ENCODE peak calls at places on chromosomes 12 and 14, in five cellular contexts. One of them, this sample, is unnamed.

GRCh38 chr12:6563448-6564050 is 4.5 kb downstream of the NOP2 start:
- DNase-seq in CD4-positive, CD25-positive, alpha-beta regulatory T cell: peak; percentile 50
- DNase-seq in endodermal cell: peak; percentile 93
- DNase-seq in body of pancreas: peak; percentile 42
- DNase-seq in GM23248: peak; percentile 65
- DNase-seq in this sample: peak; percentile 76

GRCh38 chr12:67647251-67647546 is 1.3 kb upstream of the DYRK2 start:
- DNase-seq in CD4-positive, CD25-positive, alpha-beta regulatory T cell: no peak
- DNase-seq in endodermal cell: no peak
- DNase-seq in body of pancreas: no peak
- DNase-seq in GM23248: no peak
- DNase-seq in this sample: no peak

GRCh38 chr14:74924061-74924460 is 1.0 kb upstream of the RPS6KL1 start:
- DNase-seq in CD4-positive, CD25-positive, alpha-beta regulatory T cell: no peak
- DNase-seq in endodermal cell: no peak
- DNase-seq in body of pancreas: no peak
- DNase-seq in GM23248: no peak
- DNase-seq in this sample: no peak

GRCh38 chr12:54603173-54603814 is 14.8 kb upstream of the PPP1R1A start:
- DNase-seq in CD4-positive, CD25-positive, alpha-beta regulatory T cell: peak; percentile 38
- DNase-seq in endodermal cell: peak; percentile 90
- DNase-seq in body of pancreas: peak; percentile 73
- DNase-seq in GM23248: peak; percentile 79
- DNase-seq in this sample: peak; percentile 70

GRCh38 chr12:4934651-4935050 is 24.9 kb downstream of the KCNA1 start:
- DNase-seq in CD4-positive, CD25-positive, alpha-beta regulatory T cell: no peak
- DNase-seq in endodermal cell: no peak
- DNase-seq in body of pancreas: no peak
- DNase-seq in GM23248: peak; percentile 24
- DNase-seq in this sample: no peak

GRCh38 chr12:68163546-68164210 is 4.1 kb upstream of the IFNG start:
- DNase-seq in CD4-positive, CD25-positive, alpha-beta regulatory T cell: no peak
- DNase-seq in endodermal cell: no peak
- DNase-seq in body of pancreas: no peak
- DNase-seq in GM23248: no peak
- DNase-seq in this sample: no peak

GRCh38 chr12:3041558-3042164 is 35.5 kb upstream of the TSPAN9 start:
- DNase-seq in CD4-positive, CD25-positive, alpha-beta regulatory T cell: no peak
- DNase-seq in endodermal cell: peak; percentile 95
- DNase-seq in body of pancreas: peak; percentile 75
- DNase-seq in GM23248: peak; percentile 82
- DNase-seq in this sample: peak; percentile 93

GRCh38 chr12:115320967-115321366 is 637.0 kb upstream of the TBX3 start:
- DNase-seq in CD4-positive, CD25-positive, alpha-beta regulatory T cell: no peak
- DNase-seq in endodermal cell: no peak
- DNase-seq in body of pancreas: peak; percentile 14
- DNase-seq in GM23248: no peak
- DNase-seq in this sample: no peak

GRCh38 chr12:123741937-123742572 is 20.0 kb upstream of the DNAH10 start:
- DNase-seq in CD4-positive, CD25-positive, alpha-beta regulatory T cell: no peak
- DNase-seq in endodermal cell: no peak
- DNase-seq in body of pancreas: no peak
- DNase-seq in GM23248: no peak
- DNase-seq in this sample: no peak

GRCh38 chr12:121799842-121800693 is 3.7 kb upstream of the SETD1B start:
- DNase-seq in CD4-positive, CD25-positive, alpha-beta regulatory T cell: peak; percentile 67
- DNase-seq in endodermal cell: peak; percentile 95
- DNase-seq in body of pancreas: peak; percentile 91
- DNase-seq in GM23248: peak; percentile 97
- DNase-seq in this sample: peak; percentile 95

GRCh38 chr12:117768860-117769259 is 199.9 kb downstream of the KSR2 start:
- DNase-seq in CD4-positive, CD25-positive, alpha-beta regulatory T cell: no peak
- DNase-seq in endodermal cell: peak; percentile 32
- DNase-seq in body of pancreas: no peak
- DNase-seq in GM23248: no peak
- DNase-seq in this sample: no peak
- H3K4me3 ChIP-seq in CD4-positive, CD25-positive, alpha-beta regulatory T cell: no peak overlapping the region
- H3K4me3 ChIP-seq in endodermal cell: no peak overlapping the region
- H3K4me3 ChIP-seq in body of pancreas: no peak overlapping the region
- H3K4me3 ChIP-seq in GM23248: no peak overlapping the region
- H3K4me3 ChIP-seq in this sample: no peak overlapping the region

DNA sequence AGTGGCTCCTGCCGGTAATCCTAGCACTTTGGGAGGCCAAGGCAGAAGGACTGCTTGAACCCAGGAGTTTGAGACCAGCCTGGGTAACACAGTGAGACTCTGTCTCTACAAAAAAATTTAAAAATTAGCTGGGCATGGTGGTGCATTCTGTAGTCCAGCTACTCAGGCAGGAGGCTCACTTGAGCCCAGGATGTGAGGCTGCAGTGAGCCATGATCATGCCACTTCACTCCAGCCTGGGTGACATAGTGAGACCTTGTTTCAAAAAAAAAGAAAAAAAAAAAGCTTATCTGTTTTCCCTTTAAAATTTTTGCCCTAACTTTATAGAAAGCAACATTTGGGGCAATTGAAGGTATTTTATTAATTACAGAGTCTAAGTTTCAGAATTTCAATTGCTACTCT is 486.0 kb downstream of the BCAT1 start:
- DNase-seq in CD4-positive, CD25-positive, alpha-beta regulatory T cell: no peak
- DNase-seq in endodermal cell: no peak
- DNase-seq in body of pancreas: no peak
- DNase-seq in GM23248: no peak
- DNase-seq in this sample: no peak
- H3K4me3 ChIP-seq in CD4-positive, CD25-positive, alpha-beta regulatory T cell: no peak overlapping the region
- H3K4me3 ChIP-seq in endodermal cell: no peak overlapping the region
- H3K4me3 ChIP-seq in body of pancreas: no peak overlapping the region
- H3K4me3 ChIP-seq in GM23248: no peak overlapping the region
- H3K4me3 ChIP-seq in this sample: no peak overlapping the region

DNA sequence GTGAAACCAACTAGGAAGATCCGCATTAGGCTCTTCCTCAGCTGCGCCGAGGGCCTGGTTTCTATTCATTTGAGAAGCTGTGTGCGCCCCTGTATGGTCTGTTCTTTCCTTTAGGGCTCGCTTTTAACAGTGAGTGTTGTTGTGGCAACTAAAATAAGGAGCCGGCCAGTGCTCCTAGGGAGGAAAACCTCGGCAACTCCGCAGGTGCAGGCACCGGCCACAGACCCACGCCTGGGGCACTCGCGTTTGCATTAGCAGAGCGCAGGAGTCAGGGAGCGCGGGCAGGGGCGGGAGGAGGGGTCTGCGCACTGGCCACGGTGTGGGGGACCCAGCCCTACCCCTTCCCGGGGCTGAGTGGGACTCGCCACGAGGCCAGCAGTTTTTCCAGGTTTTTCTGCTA is 50.5 kb downstream of the STX2 start:
- DNase-seq in CD4-positive, CD25-positive, alpha-beta regulatory T cell: no peak
- DNase-seq in endodermal cell: peak; percentile 78
- DNase-seq in body of pancreas: no peak
- DNase-seq in GM23248: no peak
- DNase-seq in this sample: peak; percentile 70
- H3K4me3 ChIP-seq in CD4-positive, CD25-positive, alpha-beta regulatory T cell: no peak overlapping the region
- H3K4me3 ChIP-seq in endodermal cell: no peak overlapping the region
- H3K4me3 ChIP-seq in body of pancreas: no peak overlapping the region
- H3K4me3 ChIP-seq in GM23248: no peak overlapping the region
- H3K4me3 ChIP-seq in this sample: no peak overlapping the region

GRCh38 chr14:104938960-104939359 is 14.3 kb downstream of the PLD4 start:
- DNase-seq in CD4-positive, CD25-positive, alpha-beta regulatory T cell: no peak
- DNase-seq in endodermal cell: peak; percentile 17
- DNase-seq in body of pancreas: no peak
- DNase-seq in GM23248: no peak
- DNase-seq in this sample: no peak
- H3K4me3 ChIP-seq in CD4-positive, CD25-positive, alpha-beta regulatory T cell: no peak overlapping the region
- H3K4me3 ChIP-seq in endodermal cell: no peak overlapping the region
- H3K4me3 ChIP-seq in body of pancreas: no peak overlapping the region
- H3K4me3 ChIP-seq in GM23248: no peak overlapping the region
- H3K4me3 ChIP-seq in this sample: no peak overlapping the region

DNA sequence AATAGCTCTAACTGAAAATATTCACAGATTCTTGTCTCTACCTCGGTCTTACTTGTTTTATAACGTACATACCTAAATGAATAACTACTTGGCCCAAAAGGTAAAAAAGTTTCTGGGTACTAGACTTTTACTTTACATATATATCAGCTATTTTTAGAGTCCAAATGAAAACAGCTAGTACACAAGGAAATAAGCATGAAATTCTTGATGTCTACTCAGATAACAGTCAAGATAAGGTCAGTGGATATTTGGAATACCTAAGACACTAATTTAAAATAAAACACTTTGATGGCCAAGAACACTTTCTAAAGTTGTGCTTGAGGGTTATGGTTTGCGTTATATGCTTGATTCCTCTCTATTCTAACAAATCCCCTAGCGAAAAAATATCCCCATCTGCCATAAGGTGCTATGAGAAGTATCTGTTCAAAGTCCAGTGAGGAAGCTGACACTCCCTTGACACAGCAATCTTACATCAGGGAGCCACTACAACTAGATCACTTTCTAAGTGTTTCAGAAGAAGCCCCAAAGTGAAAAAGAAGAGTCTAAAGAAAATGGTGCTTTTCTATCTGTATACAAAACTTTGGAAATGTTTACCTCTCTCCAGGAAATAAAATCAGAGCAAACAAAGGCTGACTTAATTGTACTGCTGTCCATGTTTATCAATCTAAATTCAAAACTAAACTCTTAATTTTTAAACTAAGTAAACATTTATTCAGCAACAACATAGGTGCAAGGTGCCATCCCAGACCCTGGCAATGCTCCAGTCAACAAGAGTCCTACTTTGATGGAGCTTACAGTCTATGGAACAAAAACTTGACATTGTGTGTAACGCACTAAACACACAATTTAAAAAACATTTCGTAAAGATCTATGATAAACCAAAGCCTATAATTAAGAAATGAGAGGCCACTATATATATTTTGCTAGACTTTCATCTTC is 11.7 kb downstream of the PTPN21 start:
- DNase-seq in CD4-positive, CD25-positive, alpha-beta regulatory T cell: no peak
- DNase-seq in endodermal cell: no peak
- DNase-seq in body of pancreas: no peak
- DNase-seq in GM23248: no peak
- DNase-seq in this sample: no peak
- H3K4me3 ChIP-seq in CD4-positive, CD25-positive, alpha-beta regulatory T cell: no peak overlapping the region
- H3K4me3 ChIP-seq in endodermal cell: no peak overlapping the region
- H3K4me3 ChIP-seq in body of pancreas: no peak overlapping the region
- H3K4me3 ChIP-seq in GM23248: no peak overlapping the region
- H3K4me3 ChIP-seq in this sample: no peak overlapping the region

GRCh38 chr12:132386926-132387497 is 57.6 kb upstream of the GALNT9 start:
- DNase-seq in CD4-positive, CD25-positive, alpha-beta regulatory T cell: no peak
- DNase-seq in endodermal cell: no peak
- DNase-seq in body of pancreas: no peak
- DNase-seq in GM23248: no peak
- DNase-seq in this sample: no peak
- H3K4me3 ChIP-seq in CD4-positive, CD25-positive, alpha-beta regulatory T cell: no peak overlapping the region
- H3K4me3 ChIP-seq in endodermal cell: no peak overlapping the region
- H3K4me3 ChIP-seq in body of pancreas: no peak overlapping the region
- H3K4me3 ChIP-seq in GM23248: no peak overlapping the region
- H3K4me3 ChIP-seq in this sample: no peak overlapping the region

DNA sequence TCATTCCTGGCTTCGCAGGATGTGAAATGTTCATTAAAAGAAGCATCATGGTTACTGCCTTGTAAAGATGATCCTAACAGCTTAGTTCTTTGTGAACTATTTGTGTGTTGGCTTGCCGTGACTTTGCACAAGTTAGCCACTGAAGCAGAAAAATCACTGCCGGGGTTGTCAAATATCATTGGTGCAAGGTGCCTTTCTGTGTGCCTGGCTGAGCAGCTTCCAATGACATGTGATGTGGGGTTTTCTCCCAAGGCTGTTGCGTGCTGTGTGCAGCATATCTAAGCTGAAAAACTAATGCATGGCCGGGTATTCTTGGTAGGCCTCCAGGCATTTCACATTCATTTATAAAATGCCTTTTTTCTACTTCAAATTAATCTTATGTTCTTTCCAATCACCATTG is 222.0 kb downstream of the SYT1 start:
- DNase-seq in CD4-positive, CD25-positive, alpha-beta regulatory T cell: no peak
- DNase-seq in endodermal cell: no peak
- DNase-seq in body of pancreas: no peak
- DNase-seq in GM23248: no peak
- DNase-seq in this sample: no peak
- H3K4me3 ChIP-seq in CD4-positive, CD25-positive, alpha-beta regulatory T cell: no peak overlapping the region
- H3K4me3 ChIP-seq in endodermal cell: no peak overlapping the region
- H3K4me3 ChIP-seq in body of pancreas: no peak overlapping the region
- H3K4me3 ChIP-seq in GM23248: no peak overlapping the region
- H3K4me3 ChIP-seq in this sample: no peak overlapping the region

DNA sequence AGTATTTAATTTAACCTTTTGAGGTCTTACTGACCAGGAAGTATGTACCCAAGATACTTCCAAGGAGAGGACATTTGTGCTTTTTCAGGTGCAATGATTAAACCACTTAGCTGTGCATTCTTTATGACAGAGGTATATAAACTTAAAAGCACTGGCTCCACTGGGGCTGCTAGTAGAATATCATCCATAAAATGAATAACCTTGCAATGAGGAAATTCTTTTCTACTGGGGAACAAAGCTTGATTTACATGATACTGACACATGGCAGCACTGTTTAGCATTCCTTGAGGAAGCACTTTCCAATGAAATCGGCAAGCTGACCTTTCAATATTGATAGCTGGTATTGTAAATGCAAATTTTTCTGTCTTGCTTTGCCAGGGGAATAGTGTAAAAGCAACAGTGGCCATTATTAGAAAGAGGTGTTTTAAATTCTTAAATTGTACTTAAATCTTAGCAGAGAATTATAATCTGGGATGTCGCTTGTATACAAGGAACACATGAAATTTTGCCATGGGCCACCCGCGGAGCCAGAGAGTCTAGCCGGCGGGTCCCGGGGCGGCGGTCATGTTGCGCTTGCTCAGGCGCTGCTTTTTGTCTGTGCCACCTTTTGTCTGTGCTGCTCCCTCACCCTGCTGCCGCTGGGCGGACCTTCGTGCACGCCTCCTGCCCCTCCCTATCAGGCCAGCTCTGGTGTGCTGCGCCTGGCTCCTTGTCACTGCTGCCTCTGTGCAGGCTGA is 20.9 kb upstream of the BLTP3B start:
- DNase-seq in CD4-positive, CD25-positive, alpha-beta regulatory T cell: peak; percentile 39
- DNase-seq in endodermal cell: peak; percentile 97
- DNase-seq in body of pancreas: peak; percentile 81
- DNase-seq in GM23248: peak; percentile 81
- DNase-seq in this sample: peak; percentile 95
- H3K4me3 ChIP-seq in CD4-positive, CD25-positive, alpha-beta regulatory T cell: peak overlapping the region; percentile 33
- H3K4me3 ChIP-seq in endodermal cell: peak overlapping the region; percentile 47
- H3K4me3 ChIP-seq in body of pancreas: no peak overlapping the region
- H3K4me3 ChIP-seq in GM23248: peak overlapping the region; percentile 51
- H3K4me3 ChIP-seq in this sample: peak overlapping the region; percentile 14

This sample was measured in H7.